ENCODE peak calls at places on chromosomes 12 and 14, in ten cellular contexts. I is HCT116, X is mammary epithelial cell, U is IMR-90, G is neural progenitor cell, Q is H1, H is endothelial cell of umbilical vein, S is HepG2, O is fibroblast of lung, D is SK-N-SH. E is an unnamed sample.

GRCh38 chr14:36768638-36769337 is 107.1 kb downstream of the PAX9 start:
- DNase-seq in I (no peak), X (no peak), U (no peak), G (no peak), Q (no peak), H (no peak), S (no peak), O (no peak), D (no peak), E (no peak)

GRCh38 chr12:67320614-67321305 is 51.6 kb downstream of the CAND1 start:
- DNase-seq in I (no peak), X (peak; percentile 46), U (peak; percentile 18), G (no peak), Q (no peak), H (no peak), S (no peak), O (no peak), D (no peak), E (no peak)

GRCh38 chr14:102394717-102395378 is 32.1 kb downstream of the TECPR2 start:
- DNase-seq in I (no peak), X (no peak), U (no peak), G (no peak), Q (no peak), H (no peak), S (no peak), O (no peak), D (no peak), E (no peak)

GRCh38 chr12:92987846-92988621 is 58.9 kb upstream of the EEA1 start:
- DNase-seq in I (no peak), X (no peak), U (no peak), G (peak; percentile 7), Q (no peak), H (peak; percentile 34), S (peak; percentile 45), O (no peak), D (no peak), E (no peak)

GRCh38 chr14:93347850-93348249 is 868 bp downstream of the COX8C start:
- DNase-seq in I (no peak), X (no peak), U (no peak), G (no peak), Q (no peak), H (no peak), S (no peak), O (no peak), D (no peak), E (no peak)

GRCh38 chr14:99733551-99734405 is 49.7 kb downstream of the CYP46A1 start:
- DNase-seq in I (no peak), X (no peak), U (no peak), G (no peak), Q (no peak), H (peak; percentile 78), S (no peak), O (no peak), D (no peak), E (no peak)

GRCh38 chr14:95547272-95547625 is 12.4 kb downstream of the GLRX5 start:
- DNase-seq in I (no peak), X (peak; percentile 41), U (no peak), G (no peak), Q (no peak), H (no peak), S (no peak), O (no peak), D (no peak), E (no peak)

GRCh38 chr14:105385698-105386365 is 12.5 kb upstream of the TEX22 start:
- DNase-seq in I (no peak), X (no peak), U (no peak), G (no peak), Q (no peak), H (no peak), S (no peak), O (no peak), D (no peak), E (no peak)

GRCh38 chr14:87824261-87824660 is 168.7 kb downstream of the GALC start:
- DNase-seq in I (no peak), X (no peak), U (no peak), G (no peak), Q (no peak), H (no peak), S (no peak), O (no peak), D (peak; percentile 4), E (no peak)

GRCh38 chr12:128543493-128543892 is 276.5 kb downstream of the TMEM132C start:
- DNase-seq in I (no peak), X (no peak), U (no peak), G (peak; percentile 43), Q (no peak), H (no peak), S (no peak), O (no peak), D (no peak), E (no peak)

GRCh38 chr12:121964813-121965643 is 46.6 kb downstream of the CFAP251 start:
- DNase-seq in I (no peak), X (peak; percentile 75), U (peak; percentile 61), G (no peak), Q (no peak), H (peak; percentile 43), S (no peak), O (peak; percentile 44), D (peak; percentile 51), E (no peak)

GRCh38 chr14:30443368-30444007 is 115.5 kb upstream of the G2E3 start:
- DNase-seq in I (peak; percentile 16), X (peak; percentile 12), U (peak; percentile 46), G (peak; percentile 69), Q (no peak), H (peak; percentile 2), S (peak; percentile 77), O (peak; percentile 66), D (peak; percentile 11), E (peak; percentile 58)

GRCh38 chr14:57870686-57871457 is 5.0 kb upstream of the SLC35F4 start:
- DNase-seq in I (no peak), X (no peak), U (no peak), G (no peak), Q (no peak), H (no peak), S (no peak), O (no peak), D (no peak), E (no peak)
- H2AFZ ChIP-seq in I (no peak overlapping the region), X (no peak overlapping the region), U (no peak overlapping the region), G (no peak overlapping the region), Q (peak overlapping the region; percentile 80), H (no peak overlapping the region), S (no peak overlapping the region), O (no peak overlapping the region), D (no peak overlapping the region), E (no peak overlapping the region)

GRCh38 chr12:74782086-74782485 is 244.5 kb downstream of the ATXN7L3B start:
- DNase-seq in I (no peak), X (no peak), U (no peak), G (no peak), Q (no peak), H (no peak), S (no peak), O (no peak), D (no peak), E (no peak)

GRCh38 chr12:74780458-74781241 is 243.0 kb downstream of the ATXN7L3B start:
- DNase-seq in I (no peak), X (peak; percentile 14), U (peak; percentile 46), G (no peak), Q (no peak), H (no peak), S (no peak), O (no peak), D (no peak), E (no peak)

GRCh38 chr12:74770552-74770951 is 232.9 kb downstream of the ATXN7L3B start:
- DNase-seq in I (no peak), X (no peak), U (no peak), G (no peak), Q (no peak), H (no peak), S (no peak), O (no peak), D (no peak), E (no peak)

DNA sequence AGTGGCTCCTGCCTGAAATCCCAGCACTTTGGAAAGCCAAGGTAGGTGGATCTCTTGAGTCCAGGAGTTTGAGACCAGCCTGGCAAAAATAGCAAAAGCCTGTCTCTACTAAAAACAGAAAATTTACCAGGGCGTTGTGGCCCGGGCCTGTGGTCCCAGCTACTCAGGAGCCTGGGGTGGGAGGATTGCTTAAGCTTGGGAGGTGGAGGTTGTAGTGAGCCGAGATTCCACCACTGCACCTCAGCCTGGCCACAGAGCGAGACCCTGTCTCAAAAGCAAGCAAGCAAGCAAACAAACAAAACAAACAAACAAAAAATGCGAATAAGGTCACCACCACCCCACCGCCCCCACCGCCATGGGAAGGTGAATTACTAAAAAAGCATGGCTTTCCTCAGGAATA is 238.7 kb downstream of the ATXN7L3B start:
- DNase-seq in I (no peak), X (no peak), U (no peak), G (no peak), Q (no peak), H (no peak), S (no peak), O (no peak), D (no peak), E (no peak)
- H2AFZ ChIP-seq in I (no peak overlapping the region), X (no peak overlapping the region), U (no peak overlapping the region), G (no peak overlapping the region), Q (no peak overlapping the region), H (no peak overlapping the region), S (no peak overlapping the region), O (no peak overlapping the region), D (no peak overlapping the region), E (no peak overlapping the region)

DNA sequence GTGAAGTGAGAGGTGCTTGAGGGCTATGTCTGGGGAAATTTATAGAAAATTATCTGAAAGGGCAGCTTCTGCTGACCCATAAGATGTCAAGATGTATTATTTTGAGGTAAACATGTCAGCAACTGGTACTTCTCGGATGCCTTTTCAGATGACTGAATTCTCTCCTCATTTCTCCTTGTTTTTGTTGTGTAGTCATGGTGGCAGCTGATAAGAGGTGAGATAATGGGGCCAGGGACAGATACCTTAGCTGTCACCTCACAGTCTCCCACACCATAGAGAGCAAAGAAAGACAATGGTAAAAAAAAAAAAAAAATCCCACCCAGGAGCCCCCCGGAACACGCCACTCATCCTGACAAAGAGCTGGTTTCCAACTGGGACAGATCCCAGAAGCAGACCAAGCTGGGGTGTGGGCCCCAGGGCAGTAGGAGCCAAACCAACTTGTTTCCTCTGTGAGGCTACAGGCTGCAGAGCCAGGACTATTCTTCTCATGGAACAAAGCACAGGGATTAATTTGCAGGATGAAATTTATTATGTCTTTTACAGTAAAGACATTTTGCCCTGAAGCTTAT is 52.3 kb downstream of the NDUFA12 start:
- DNase-seq in I (no peak), X (no peak), U (no peak), G (no peak), Q (no peak), H (no peak), S (no peak), O (no peak), D (peak; percentile 51), E (no peak)
- H2AFZ ChIP-seq in I (no peak overlapping the region), X (no peak overlapping the region), U (no peak overlapping the region), G (no peak overlapping the region), Q (no peak overlapping the region), H (no peak overlapping the region), S (no peak overlapping the region), O (no peak overlapping the region), D (no peak overlapping the region), E (no peak overlapping the region)

DNA sequence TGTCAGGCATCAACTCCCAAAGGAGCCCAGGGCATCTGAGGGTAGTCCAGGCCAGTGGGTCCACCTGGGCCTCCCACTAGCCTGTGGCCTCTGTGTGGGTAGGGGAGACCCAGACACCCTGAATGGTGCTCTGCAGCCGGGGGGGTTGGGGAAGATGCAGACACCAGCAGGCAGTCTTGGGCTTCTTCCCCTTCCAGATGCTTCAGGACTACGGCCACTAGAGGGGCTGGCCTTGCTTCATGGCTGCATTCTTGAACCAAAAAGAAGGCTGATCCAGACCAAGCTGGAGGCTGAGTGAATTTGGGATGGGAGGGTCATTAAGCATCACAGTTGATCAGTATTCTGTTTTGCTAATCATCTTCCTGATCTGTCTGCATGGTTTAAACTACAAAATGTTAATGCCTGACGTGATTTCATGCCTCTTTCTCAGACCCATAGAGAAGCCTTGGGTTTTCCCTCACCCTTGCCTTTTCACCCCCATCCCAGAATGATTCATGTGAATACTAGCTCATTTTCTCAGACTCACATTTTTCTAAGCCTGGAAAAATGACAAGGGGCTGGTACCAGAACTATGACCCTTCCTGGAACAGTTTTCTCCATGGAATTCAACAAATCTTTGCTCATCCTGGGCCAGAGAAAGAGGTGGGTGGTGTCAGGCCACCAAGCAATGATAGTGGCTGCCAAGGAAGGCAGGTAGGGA is 134.2 kb downstream of the NTF3 start:
- DNase-seq in I (no peak), X (no peak), U (peak; percentile 73), G (no peak), Q (no peak), H (no peak), S (no peak), O (peak; percentile 13), D (no peak), E (no peak)
- H2AFZ ChIP-seq in I (no peak overlapping the region), X (no peak overlapping the region), U (peak overlapping the region; percentile 79), G (no peak overlapping the region), Q (no peak overlapping the region), H (no peak overlapping the region), S (no peak overlapping the region), O (no peak overlapping the region), D (no peak overlapping the region), E (no peak overlapping the region)